ENCODE peak calls at places on chromosomes 13 and 19, in nine cellular contexts. One of them, this sample, is unnamed.

GRCh38 chr13:30143671-30144400 is 163.5 kb downstream of the KATNAL1 start:
- DNase-seq in NCI-H748 treated with DMSO at 0.1 percent for 48 hours: no peak
- DNase-seq in activated T-cell treated with anti-CD3 and anti-CD28 coated beads for 1 hour: no peak
- DNase-seq in NCI-H2081 treated with DMSO at 0.1 percent for 48 hours: no peak
- DNase-seq in stimulated activated CD8-positive, alpha-beta memory T cell treated with anti-CD3 and anti-CD28 coated beads, Interleukin-15, amount 100 ng/mL, for 48 hours: no peak
- DNase-seq in GM20000: no peak
- DNase-seq in HTR-8/SVneo: no peak
- DNase-seq in NCI-H1048: no peak
- DNase-seq in lung microvascular endothelial cell: no peak
- DNase-seq in this sample: no peak

GRCh38 chr19:36225219-36225892 is 10.4 kb downstream of the ZNF146 start:
- DNase-seq in NCI-H748 treated with DMSO at 0.1 percent for 48 hours: no peak
- DNase-seq in activated T-cell treated with anti-CD3 and anti-CD28 coated beads for 1 hour: no peak
- DNase-seq in NCI-H2081 treated with DMSO at 0.1 percent for 48 hours: no peak
- DNase-seq in stimulated activated CD8-positive, alpha-beta memory T cell treated with anti-CD3 and anti-CD28 coated beads, Interleukin-15, amount 100 ng/mL, for 48 hours: no peak
- DNase-seq in GM20000: no peak
- DNase-seq in HTR-8/SVneo: no peak
- DNase-seq in NCI-H1048: no peak
- DNase-seq in lung microvascular endothelial cell: no peak
- DNase-seq in this sample: no peak

GRCh38 chr13:24038405-24038804 is 122.1 kb upstream of the SPATA13 start:
- DNase-seq in NCI-H748 treated with DMSO at 0.1 percent for 48 hours: no peak
- DNase-seq in activated T-cell treated with anti-CD3 and anti-CD28 coated beads for 1 hour: no peak
- DNase-seq in NCI-H2081 treated with DMSO at 0.1 percent for 48 hours: no peak
- DNase-seq in stimulated activated CD8-positive, alpha-beta memory T cell treated with anti-CD3 and anti-CD28 coated beads, Interleukin-15, amount 100 ng/mL, for 48 hours: no peak
- DNase-seq in GM20000: no peak
- DNase-seq in HTR-8/SVneo: no peak
- DNase-seq in NCI-H1048: no peak
- DNase-seq in lung microvascular endothelial cell: no peak
- DNase-seq in this sample: no peak

GRCh38 chr13:98083507-98083906 is 59.4 kb upstream of the FARP1 start:
- DNase-seq in NCI-H748 treated with DMSO at 0.1 percent for 48 hours: no peak
- DNase-seq in activated T-cell treated with anti-CD3 and anti-CD28 coated beads for 1 hour: no peak
- DNase-seq in NCI-H2081 treated with DMSO at 0.1 percent for 48 hours: no peak
- DNase-seq in stimulated activated CD8-positive, alpha-beta memory T cell treated with anti-CD3 and anti-CD28 coated beads, Interleukin-15, amount 100 ng/mL, for 48 hours: no peak
- DNase-seq in GM20000: no peak
- DNase-seq in HTR-8/SVneo: peak; percentile 38
- DNase-seq in NCI-H1048: no peak
- DNase-seq in lung microvascular endothelial cell: no peak
- DNase-seq in this sample: no peak

GRCh38 chr19:43644181-43644580 is 4.5 kb upstream of the CADM4 start:
- DNase-seq in NCI-H748 treated with DMSO at 0.1 percent for 48 hours: no peak
- DNase-seq in activated T-cell treated with anti-CD3 and anti-CD28 coated beads for 1 hour: no peak
- DNase-seq in NCI-H2081 treated with DMSO at 0.1 percent for 48 hours: no peak
- DNase-seq in stimulated activated CD8-positive, alpha-beta memory T cell treated with anti-CD3 and anti-CD28 coated beads, Interleukin-15, amount 100 ng/mL, for 48 hours: no peak
- DNase-seq in GM20000: no peak
- DNase-seq in HTR-8/SVneo: no peak
- DNase-seq in NCI-H1048: no peak
- DNase-seq in lung microvascular endothelial cell: no peak
- DNase-seq in this sample: no peak

GRCh38 chr19:55105237-55105636 is 12.2 kb downstream of the PPP1R12C start:
- DNase-seq in NCI-H748 treated with DMSO at 0.1 percent for 48 hours: no peak
- DNase-seq in activated T-cell treated with anti-CD3 and anti-CD28 coated beads for 1 hour: no peak
- DNase-seq in NCI-H2081 treated with DMSO at 0.1 percent for 48 hours: no peak
- DNase-seq in stimulated activated CD8-positive, alpha-beta memory T cell treated with anti-CD3 and anti-CD28 coated beads, Interleukin-15, amount 100 ng/mL, for 48 hours: no peak
- DNase-seq in GM20000: no peak
- DNase-seq in HTR-8/SVneo: no peak
- DNase-seq in NCI-H1048: no peak
- DNase-seq in lung microvascular endothelial cell: no peak
- DNase-seq in this sample: no peak

GRCh38 chr13:45714170-45714569 is 12.1 kb downstream of the CBY2 start:
- DNase-seq in NCI-H748 treated with DMSO at 0.1 percent for 48 hours: no peak
- DNase-seq in activated T-cell treated with anti-CD3 and anti-CD28 coated beads for 1 hour: no peak
- DNase-seq in NCI-H2081 treated with DMSO at 0.1 percent for 48 hours: no peak
- DNase-seq in stimulated activated CD8-positive, alpha-beta memory T cell treated with anti-CD3 and anti-CD28 coated beads, Interleukin-15, amount 100 ng/mL, for 48 hours: no peak
- DNase-seq in GM20000: no peak
- DNase-seq in HTR-8/SVneo: no peak
- DNase-seq in NCI-H1048: no peak
- DNase-seq in lung microvascular endothelial cell: no peak
- DNase-seq in this sample: no peak

GRCh38 chr13:53237696-53238095 is 209.1 kb downstream of the OLFM4 start:
- DNase-seq in NCI-H748 treated with DMSO at 0.1 percent for 48 hours: no peak
- DNase-seq in activated T-cell treated with anti-CD3 and anti-CD28 coated beads for 1 hour: no peak
- DNase-seq in NCI-H2081 treated with DMSO at 0.1 percent for 48 hours: no peak
- DNase-seq in stimulated activated CD8-positive, alpha-beta memory T cell treated with anti-CD3 and anti-CD28 coated beads, Interleukin-15, amount 100 ng/mL, for 48 hours: no peak
- DNase-seq in GM20000: no peak
- DNase-seq in HTR-8/SVneo: no peak
- DNase-seq in NCI-H1048: no peak
- DNase-seq in lung microvascular endothelial cell: no peak
- DNase-seq in this sample: no peak

GRCh38 chr13:43835701-43836100 is 43.8 kb downstream of the CCDC122 start:
- DNase-seq in NCI-H748 treated with DMSO at 0.1 percent for 48 hours: no peak
- DNase-seq in activated T-cell treated with anti-CD3 and anti-CD28 coated beads for 1 hour: no peak
- DNase-seq in NCI-H2081 treated with DMSO at 0.1 percent for 48 hours: no peak
- DNase-seq in stimulated activated CD8-positive, alpha-beta memory T cell treated with anti-CD3 and anti-CD28 coated beads, Interleukin-15, amount 100 ng/mL, for 48 hours: no peak
- DNase-seq in GM20000: no peak
- DNase-seq in HTR-8/SVneo: no peak
- DNase-seq in NCI-H1048: no peak
- DNase-seq in lung microvascular endothelial cell: no peak
- DNase-seq in this sample: no peak

GRCh38 chr13:53822136-53822535 is 793.5 kb downstream of the OLFM4 start:
- DNase-seq in NCI-H748 treated with DMSO at 0.1 percent for 48 hours: no peak
- DNase-seq in activated T-cell treated with anti-CD3 and anti-CD28 coated beads for 1 hour: no peak
- DNase-seq in NCI-H2081 treated with DMSO at 0.1 percent for 48 hours: no peak
- DNase-seq in stimulated activated CD8-positive, alpha-beta memory T cell treated with anti-CD3 and anti-CD28 coated beads, Interleukin-15, amount 100 ng/mL, for 48 hours: no peak
- DNase-seq in GM20000: no peak
- DNase-seq in HTR-8/SVneo: no peak
- DNase-seq in NCI-H1048: no peak
- DNase-seq in lung microvascular endothelial cell: no peak
- DNase-seq in this sample: no peak

GRCh38 chr13:66634384-66634783 is 595.8 kb downstream of the PCDH9 start:
- DNase-seq in NCI-H748 treated with DMSO at 0.1 percent for 48 hours: no peak
- DNase-seq in activated T-cell treated with anti-CD3 and anti-CD28 coated beads for 1 hour: no peak
- DNase-seq in NCI-H2081 treated with DMSO at 0.1 percent for 48 hours: no peak
- DNase-seq in stimulated activated CD8-positive, alpha-beta memory T cell treated with anti-CD3 and anti-CD28 coated beads, Interleukin-15, amount 100 ng/mL, for 48 hours: no peak
- DNase-seq in GM20000: no peak
- DNase-seq in HTR-8/SVneo: no peak
- DNase-seq in NCI-H1048: no peak
- DNase-seq in lung microvascular endothelial cell: no peak
- DNase-seq in this sample: no peak

GRCh38 chr19:3176715-3177501 is 1.7 kb upstream of the S1PR4 start:
- DNase-seq in NCI-H748 treated with DMSO at 0.1 percent for 48 hours: no peak
- DNase-seq in activated T-cell treated with anti-CD3 and anti-CD28 coated beads for 1 hour: peak; percentile 60
- DNase-seq in NCI-H2081 treated with DMSO at 0.1 percent for 48 hours: no peak
- DNase-seq in stimulated activated CD8-positive, alpha-beta memory T cell treated with anti-CD3 and anti-CD28 coated beads, Interleukin-15, amount 100 ng/mL, for 48 hours: peak; percentile 69
- DNase-seq in GM20000: no peak
- DNase-seq in HTR-8/SVneo: peak; percentile 59
- DNase-seq in NCI-H1048: no peak
- DNase-seq in lung microvascular endothelial cell: no peak
- DNase-seq in this sample: no peak

GRCh38 chr19:3593156-3593555 is 7.9 kb downstream of the GIPC3 start:
- DNase-seq in NCI-H748 treated with DMSO at 0.1 percent for 48 hours: no peak
- DNase-seq in activated T-cell treated with anti-CD3 and anti-CD28 coated beads for 1 hour: no peak
- DNase-seq in NCI-H2081 treated with DMSO at 0.1 percent for 48 hours: no peak
- DNase-seq in stimulated activated CD8-positive, alpha-beta memory T cell treated with anti-CD3 and anti-CD28 coated beads, Interleukin-15, amount 100 ng/mL, for 48 hours: no peak
- DNase-seq in GM20000: no peak
- DNase-seq in HTR-8/SVneo: no peak
- DNase-seq in NCI-H1048: no peak
- DNase-seq in lung microvascular endothelial cell: no peak
- DNase-seq in this sample: no peak

GRCh38 chr19:13282486-13283065 is 132.4 kb downstream of the IER2 start:
- DNase-seq in NCI-H748 treated with DMSO at 0.1 percent for 48 hours: no peak
- DNase-seq in activated T-cell treated with anti-CD3 and anti-CD28 coated beads for 1 hour: no peak
- DNase-seq in NCI-H2081 treated with DMSO at 0.1 percent for 48 hours: no peak
- DNase-seq in stimulated activated CD8-positive, alpha-beta memory T cell treated with anti-CD3 and anti-CD28 coated beads, Interleukin-15, amount 100 ng/mL, for 48 hours: no peak
- DNase-seq in GM20000: no peak
- DNase-seq in HTR-8/SVneo: no peak
- DNase-seq in NCI-H1048: no peak
- DNase-seq in lung microvascular endothelial cell: no peak
- DNase-seq in this sample: no peak

GRCh38 chr13:41590643-41591042 is 133.3 kb downstream of the RGCC start:
- DNase-seq in NCI-H748 treated with DMSO at 0.1 percent for 48 hours: no peak
- DNase-seq in activated T-cell treated with anti-CD3 and anti-CD28 coated beads for 1 hour: no peak
- DNase-seq in NCI-H2081 treated with DMSO at 0.1 percent for 48 hours: no peak
- DNase-seq in stimulated activated CD8-positive, alpha-beta memory T cell treated with anti-CD3 and anti-CD28 coated beads, Interleukin-15, amount 100 ng/mL, for 48 hours: no peak
- DNase-seq in GM20000: no peak
- DNase-seq in HTR-8/SVneo: no peak
- DNase-seq in NCI-H1048: no peak
- DNase-seq in lung microvascular endothelial cell: no peak
- DNase-seq in this sample: no peak

GRCh38 chr13:31588331-31588730 is 151.0 kb upstream of the RXFP2 start:
- DNase-seq in NCI-H748 treated with DMSO at 0.1 percent for 48 hours: peak; percentile 36
- DNase-seq in activated T-cell treated with anti-CD3 and anti-CD28 coated beads for 1 hour: no peak
- DNase-seq in NCI-H2081 treated with DMSO at 0.1 percent for 48 hours: no peak
- DNase-seq in stimulated activated CD8-positive, alpha-beta memory T cell treated with anti-CD3 and anti-CD28 coated beads, Interleukin-15, amount 100 ng/mL, for 48 hours: no peak
- DNase-seq in GM20000: no peak
- DNase-seq in HTR-8/SVneo: no peak
- DNase-seq in NCI-H1048: no peak
- DNase-seq in lung microvascular endothelial cell: no peak
- DNase-seq in this sample: no peak

GRCh38 chr13:102688306-102688973 is 6.4 kb downstream of the METTL21C start:
- DNase-seq in NCI-H748 treated with DMSO at 0.1 percent for 48 hours: no peak
- DNase-seq in activated T-cell treated with anti-CD3 and anti-CD28 coated beads for 1 hour: no peak
- DNase-seq in NCI-H2081 treated with DMSO at 0.1 percent for 48 hours: no peak
- DNase-seq in stimulated activated CD8-positive, alpha-beta memory T cell treated with anti-CD3 and anti-CD28 coated beads, Interleukin-15, amount 100 ng/mL, for 48 hours: no peak
- DNase-seq in GM20000: no peak
- DNase-seq in HTR-8/SVneo: no peak
- DNase-seq in NCI-H1048: no peak
- DNase-seq in lung microvascular endothelial cell: no peak
- DNase-seq in this sample: no peak

GRCh38 chr13:78700121-78700910 is 41.4 kb upstream of the OBI1 start:
- DNase-seq in NCI-H748 treated with DMSO at 0.1 percent for 48 hours: no peak
- DNase-seq in activated T-cell treated with anti-CD3 and anti-CD28 coated beads for 1 hour: no peak
- DNase-seq in NCI-H2081 treated with DMSO at 0.1 percent for 48 hours: no peak
- DNase-seq in stimulated activated CD8-positive, alpha-beta memory T cell treated with anti-CD3 and anti-CD28 coated beads, Interleukin-15, amount 100 ng/mL, for 48 hours: no peak
- DNase-seq in GM20000: no peak
- DNase-seq in HTR-8/SVneo: no peak
- DNase-seq in NCI-H1048: no peak
- DNase-seq in lung microvascular endothelial cell: peak; percentile 86
- DNase-seq in this sample: no peak

GRCh38 chr13:85377783-85378182 is 421.4 kb downstream of the SLITRK6 start:
- DNase-seq in NCI-H748 treated with DMSO at 0.1 percent for 48 hours: no peak
- DNase-seq in activated T-cell treated with anti-CD3 and anti-CD28 coated beads for 1 hour: no peak
- DNase-seq in NCI-H2081 treated with DMSO at 0.1 percent for 48 hours: no peak
- DNase-seq in stimulated activated CD8-positive, alpha-beta memory T cell treated with anti-CD3 and anti-CD28 coated beads, Interleukin-15, amount 100 ng/mL, for 48 hours: no peak
- DNase-seq in GM20000: no peak
- DNase-seq in HTR-8/SVneo: no peak
- DNase-seq in NCI-H1048: no peak
- DNase-seq in lung microvascular endothelial cell: no peak
- DNase-seq in this sample: no peak

GRCh38 chr13:26051231-26052135 is at the start of gene SHISA2:
- DNase-seq in NCI-H748 treated with DMSO at 0.1 percent for 48 hours: peak; percentile 87
- DNase-seq in activated T-cell treated with anti-CD3 and anti-CD28 coated beads for 1 hour: peak; percentile 16
- DNase-seq in NCI-H2081 treated with DMSO at 0.1 percent for 48 hours: no peak
- DNase-seq in stimulated activated CD8-positive, alpha-beta memory T cell treated with anti-CD3 and anti-CD28 coated beads, Interleukin-15, amount 100 ng/mL, for 48 hours: peak; percentile 33
- DNase-seq in GM20000: peak; percentile 67
- DNase-seq in HTR-8/SVneo: peak; percentile 65
- DNase-seq in NCI-H1048: peak; percentile 15
- DNase-seq in lung microvascular endothelial cell: peak; percentile 70
- DNase-seq in this sample: peak; percentile 46

GRCh38 chr19:6736169-6736916 is 1.0 kb downstream of the GPR108 start:
- DNase-seq in NCI-H748 treated with DMSO at 0.1 percent for 48 hours: peak; percentile 8
- DNase-seq in activated T-cell treated with anti-CD3 and anti-CD28 coated beads for 1 hour: peak; percentile 39
- DNase-seq in NCI-H2081 treated with DMSO at 0.1 percent for 48 hours: no peak
- DNase-seq in stimulated activated CD8-positive, alpha-beta memory T cell treated with anti-CD3 and anti-CD28 coated beads, Interleukin-15, amount 100 ng/mL, for 48 hours: peak; percentile 65
- DNase-seq in GM20000: peak; percentile 89
- DNase-seq in HTR-8/SVneo: peak; percentile 81
- DNase-seq in NCI-H1048: no peak
- DNase-seq in lung microvascular endothelial cell: peak; percentile 81
- DNase-seq in this sample: peak; percentile 83

GRCh38 chr13:101695870-101696516 is 243.5 kb downstream of the ITGBL1 start:
- DNase-seq in NCI-H748 treated with DMSO at 0.1 percent for 48 hours: no peak
- DNase-seq in activated T-cell treated with anti-CD3 and anti-CD28 coated beads for 1 hour: no peak
- DNase-seq in NCI-H2081 treated with DMSO at 0.1 percent for 48 hours: no peak
- DNase-seq in stimulated activated CD8-positive, alpha-beta memory T cell treated with anti-CD3 and anti-CD28 coated beads, Interleukin-15, amount 100 ng/mL, for 48 hours: no peak
- DNase-seq in GM20000: no peak
- DNase-seq in HTR-8/SVneo: no peak
- DNase-seq in NCI-H1048: no peak
- DNase-seq in lung microvascular endothelial cell: no peak
- DNase-seq in this sample: no peak